ENCODE peak calls at places on chromosomes 7 and 10, in six cellular contexts. One of them, this sample, is unnamed.

GRCh38 chr7:33804261-33804660 is 101.1 kb upstream of the BMPER start:
- DNase-seq in hepatocyte: no peak
- DNase-seq in neural progenitor cell: no peak
- DNase-seq in OCI-LY7: no peak
- DNase-seq in SK-N-SH: no peak
- DNase-seq in GM23248: no peak
- DNase-seq in this sample: no peak

GRCh38 chr10:129108378-129108777 is 358.7 kb upstream of the MGMT start:
- DNase-seq in hepatocyte: no peak
- DNase-seq in neural progenitor cell: no peak
- DNase-seq in OCI-LY7: no peak
- DNase-seq in SK-N-SH: no peak
- DNase-seq in GM23248: no peak
- DNase-seq in this sample: no peak

GRCh38 chr10:111316607-111317006 is 239.8 kb downstream of the ADRA2A start:
- DNase-seq in hepatocyte: no peak
- DNase-seq in neural progenitor cell: peak; percentile 62
- DNase-seq in OCI-LY7: no peak
- DNase-seq in SK-N-SH: no peak
- DNase-seq in GM23248: no peak
- DNase-seq in this sample: no peak

GRCh38 chr10:79069325-79070090 is 742 bp downstream of the ZMIZ1 start:
- DNase-seq in hepatocyte: peak; percentile 72
- DNase-seq in neural progenitor cell: peak; percentile 70
- DNase-seq in OCI-LY7: peak; percentile 44
- DNase-seq in SK-N-SH: peak; percentile 73
- DNase-seq in GM23248: peak; percentile 75
- DNase-seq in this sample: peak; percentile 83

GRCh38 chr7:157612009-157612663 is 275.3 kb downstream of the DNAJB6 start:
- DNase-seq in hepatocyte: no peak
- DNase-seq in neural progenitor cell: no peak
- DNase-seq in OCI-LY7: no peak
- DNase-seq in SK-N-SH: no peak
- DNase-seq in GM23248: no peak
- DNase-seq in this sample: no peak

GRCh38 chr7:15326044-15326644 is 235.7 kb downstream of the AGMO start:
- DNase-seq in hepatocyte: peak; percentile 34
- DNase-seq in neural progenitor cell: peak; percentile 43
- DNase-seq in OCI-LY7: peak; percentile 1
- DNase-seq in SK-N-SH: peak; percentile 32
- DNase-seq in GM23248: peak; percentile 61
- DNase-seq in this sample: peak; percentile 59

GRCh38 chr10:112132429-112132828 is 51.1 kb downstream of the GPAM start:
- DNase-seq in hepatocyte: no peak
- DNase-seq in neural progenitor cell: no peak
- DNase-seq in OCI-LY7: no peak
- DNase-seq in SK-N-SH: no peak
- DNase-seq in GM23248: no peak
- DNase-seq in this sample: no peak

GRCh38 chr10:69449841-69450240 is 1.4 kb upstream of the TSPAN15 start:
- DNase-seq in hepatocyte: peak; percentile 78
- DNase-seq in neural progenitor cell: peak; percentile 85
- DNase-seq in OCI-LY7: peak; percentile 66
- DNase-seq in SK-N-SH: peak; percentile 78
- DNase-seq in GM23248: peak; percentile 50
- DNase-seq in this sample: peak; percentile 98

GRCh38 chr10:45655219-45655618 is 17.4 kb downstream of the ZFAND4 start:
- DNase-seq in hepatocyte: no peak
- DNase-seq in neural progenitor cell: no peak
- DNase-seq in OCI-LY7: no peak
- DNase-seq in SK-N-SH: no peak
- DNase-seq in GM23248: no peak
- DNase-seq in this sample: no peak
- H3K27ac ChIP-seq in hepatocyte: no peak overlapping the region
- H3K27ac ChIP-seq in neural progenitor cell: no peak overlapping the region
- H3K27ac ChIP-seq in OCI-LY7: peak overlapping the region; percentile 83
- H3K27ac ChIP-seq in SK-N-SH: no peak overlapping the region
- H3K27ac ChIP-seq in GM23248: no peak overlapping the region
- H3K27ac ChIP-seq in this sample: no peak overlapping the region

GRCh38 chr7:44625899-44626511 is 19.6 kb downstream of the OGDH start:
- DNase-seq in hepatocyte: no peak
- DNase-seq in neural progenitor cell: no peak
- DNase-seq in OCI-LY7: no peak
- DNase-seq in SK-N-SH: no peak
- DNase-seq in GM23248: no peak
- DNase-seq in this sample: no peak
- H3K79me2 ChIP-seq in hepatocyte: peaks cover 87% of the 10 kb centered on the region
- H3K79me2 ChIP-seq in neural progenitor cell: peaks cover 64% of the 10 kb centered on the region
- H3K79me2 ChIP-seq in OCI-LY7: peaks cover 36% of the 10 kb centered on the region
- H3K79me2 ChIP-seq in SK-N-SH: peaks cover 40% of the 10 kb centered on the region
- H3K79me2 ChIP-seq in GM23248: peaks cover 86% of the 10 kb centered on the region
- H3K79me2 ChIP-seq in this sample: peaks cover 40% of the 10 kb centered on the region

DNA sequence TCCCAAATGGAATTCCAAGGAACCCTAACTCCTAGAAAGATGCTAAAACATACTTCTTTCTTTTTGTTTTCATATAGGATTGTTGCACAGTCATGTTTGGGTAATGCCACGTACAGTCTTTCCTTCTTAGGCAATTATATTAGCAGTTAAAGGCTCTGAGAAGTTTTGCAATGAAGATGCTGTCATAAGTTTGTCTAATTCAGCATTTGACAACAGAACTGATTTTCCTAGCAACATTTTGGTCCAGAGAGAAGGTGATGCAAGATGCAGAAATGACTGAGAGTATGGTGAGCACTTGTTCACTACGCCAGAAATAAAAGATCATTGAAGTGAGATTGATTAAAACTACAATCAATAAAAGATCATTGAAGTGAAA is 184.0 kb upstream of the PLXNA4 start:
- DNase-seq in hepatocyte: no peak
- DNase-seq in neural progenitor cell: no peak
- DNase-seq in OCI-LY7: no peak
- DNase-seq in SK-N-SH: no peak
- DNase-seq in GM23248: peak; percentile 29
- DNase-seq in this sample: no peak
- TF ChIP-seq EZH2phosphoT487 in hepatocyte: no peak
- TF ChIP-seq EZH2phosphoT487 in neural progenitor cell: no peak
- TF ChIP-seq EZH2phosphoT487 in OCI-LY7: no peak
- TF ChIP-seq EZH2phosphoT487 in SK-N-SH: no peak
- TF ChIP-seq EZH2phosphoT487 in GM23248: no peak
- TF ChIP-seq EZH2phosphoT487 in this sample: no peak

DNA sequence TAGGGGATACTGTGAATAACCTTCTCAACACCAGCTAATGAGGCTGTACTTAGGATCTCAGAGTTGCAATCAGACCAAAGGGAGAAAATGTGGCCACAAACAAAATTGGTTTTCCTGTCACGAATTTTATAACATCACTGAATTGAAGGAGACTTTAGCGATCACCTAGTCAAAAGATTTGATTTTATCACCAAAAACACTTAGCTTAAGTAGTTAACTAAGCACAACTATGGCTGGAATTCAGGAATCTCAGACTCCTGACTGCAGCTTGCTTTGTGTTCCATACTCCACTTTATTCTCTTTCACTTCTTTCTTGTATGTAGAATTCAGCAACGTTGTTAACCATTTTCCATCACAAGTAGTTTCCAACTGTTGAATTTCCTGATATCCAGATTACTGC is 152.0 kb downstream of the SLC16A9 start:
- DNase-seq in hepatocyte: no peak
- DNase-seq in neural progenitor cell: peak; percentile 35
- DNase-seq in OCI-LY7: no peak
- DNase-seq in SK-N-SH: no peak
- DNase-seq in GM23248: no peak
- DNase-seq in this sample: no peak
- H3K27ac ChIP-seq in hepatocyte: no peak overlapping the region
- H3K27ac ChIP-seq in neural progenitor cell: peak overlapping the region; percentile 24
- H3K27ac ChIP-seq in OCI-LY7: no peak overlapping the region
- H3K27ac ChIP-seq in SK-N-SH: peak overlapping the region; percentile 39
- H3K27ac ChIP-seq in GM23248: no peak overlapping the region
- H3K27ac ChIP-seq in this sample: no peak overlapping the region

DNA sequence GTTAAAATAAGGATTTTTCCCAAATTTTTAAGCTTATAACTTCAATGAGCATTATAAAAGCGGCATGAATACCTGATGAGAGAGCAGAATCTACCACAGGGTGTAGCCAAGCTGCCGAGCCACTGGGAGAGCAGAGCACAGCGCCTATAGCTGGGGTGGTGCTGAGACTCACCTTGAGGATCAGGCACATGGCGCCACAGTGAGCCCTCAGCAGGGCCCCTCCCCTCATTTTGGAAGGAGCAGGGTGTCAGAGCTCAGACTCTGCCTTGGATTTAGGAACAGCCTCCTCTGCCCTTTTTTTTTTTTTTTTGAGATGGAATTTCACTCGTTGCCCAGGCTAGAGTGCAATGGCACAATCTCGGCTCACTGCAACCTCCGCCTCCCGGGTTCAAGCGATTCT is 118.6 kb downstream of the SRPK2 start:
- DNase-seq in hepatocyte: no peak
- DNase-seq in neural progenitor cell: no peak
- DNase-seq in OCI-LY7: no peak
- DNase-seq in SK-N-SH: no peak
- DNase-seq in GM23248: no peak
- DNase-seq in this sample: no peak
- H3K79me2 ChIP-seq in hepatocyte: peaks cover 72% of the 10 kb centered on the region
- H3K79me2 ChIP-seq in neural progenitor cell: peaks cover 55% of the 10 kb centered on the region
- H3K79me2 ChIP-seq in OCI-LY7: peaks cover 22% of the 10 kb centered on the region
- H3K79me2 ChIP-seq in SK-N-SH: peaks cover 95% of the 10 kb centered on the region
- H3K79me2 ChIP-seq in GM23248: peaks cover 89% of the 10 kb centered on the region
- H3K79me2 ChIP-seq in this sample: peaks cover 68% of the 10 kb centered on the region

GRCh38 chr7:111174476-111174875 is 83.5 kb downstream of the LRRN3 start:
- DNase-seq in hepatocyte: no peak
- DNase-seq in neural progenitor cell: no peak
- DNase-seq in OCI-LY7: no peak
- DNase-seq in SK-N-SH: no peak
- DNase-seq in GM23248: no peak
- DNase-seq in this sample: no peak
- TF ChIP-seq EZH2phosphoT487 in hepatocyte: no peak
- TF ChIP-seq EZH2phosphoT487 in neural progenitor cell: no peak
- TF ChIP-seq EZH2phosphoT487 in OCI-LY7: no peak
- TF ChIP-seq EZH2phosphoT487 in SK-N-SH: no peak
- TF ChIP-seq EZH2phosphoT487 in GM23248: no peak
- TF ChIP-seq EZH2phosphoT487 in this sample: no peak